ENCODE peak calls at places on chromosomes 12 and 14, in six cellular contexts. Q, U, F, D, H and M are unnamed samples.

GRCh38 chr14:24078146-24078545 is 6.8 kb downstream of the CPNE6 start:
- DNase-seq in Q (no peak), U (no peak), F (no peak), D (no peak), H (no peak), M (no peak)

GRCh38 chr12:96132819-96133218 is 61.4 kb upstream of the ELK3 start:
- DNase-seq in Q (no peak), U (no peak), F (peak), D (no peak), H (peak), M (no peak)

GRCh38 chr14:99256483-99256874 is 15.5 kb downstream of the BCL11B start:
- DNase-seq in Q (no peak), U (no peak), F (no peak), D (no peak), H (no peak), M (no peak)

GRCh38 chr12:57222286-57223190 is 5.9 kb downstream of the NXPH4 start:
- DNase-seq in Q (no peak), U (no peak), F (no peak), D (no peak), H (no peak), M (no peak)

GRCh38 chr12:93316623-93316971 is 61.1 kb upstream of the NUDT4 start:
- DNase-seq in Q (no peak), U (no peak), F (no peak), D (no peak), H (no peak), M (no peak)

GRCh38 chr12:120247621-120248030 is 17.9 kb downstream of the PXN start:
- DNase-seq in Q (no peak), U (no peak), F (no peak), D (peak), H (peak), M (no peak)

GRCh38 chr12:100404769-100405407 is 48.0 kb downstream of the SLC17A8 start:
- DNase-seq in Q (no peak), U (peak), F (peak), D (peak), H (peak), M (peak)

GRCh38 chr12:6074979-6075585 is 49.4 kb downstream of the VWF start:
- DNase-seq in Q (no peak), U (no peak), F (no peak), D (no peak), H (no peak), M (peak)

GRCh38 chr12:11649413-11650278 is at the start of gene ETV6:
- DNase-seq in Q (no peak), U (peak), F (peak), D (peak), H (peak), M (peak)

GRCh38 chr12:52817003-52817698 is 3.2 kb upstream of the KRT4 start:
- DNase-seq in Q (no peak), U (no peak), F (no peak), D (no peak), H (no peak), M (no peak)

GRCh38 chr12:41250748-41251147 is 62.6 kb downstream of the PDZRN4 start:
- DNase-seq in Q (no peak), U (no peak), F (peak), D (no peak), H (peak), M (no peak)

GRCh38 chr12:65891987-65892481 is 67.8 kb downstream of the HMGA2 start:
- DNase-seq in Q (peak), U (no peak), F (peak), D (peak), H (peak), M (no peak)

DNA sequence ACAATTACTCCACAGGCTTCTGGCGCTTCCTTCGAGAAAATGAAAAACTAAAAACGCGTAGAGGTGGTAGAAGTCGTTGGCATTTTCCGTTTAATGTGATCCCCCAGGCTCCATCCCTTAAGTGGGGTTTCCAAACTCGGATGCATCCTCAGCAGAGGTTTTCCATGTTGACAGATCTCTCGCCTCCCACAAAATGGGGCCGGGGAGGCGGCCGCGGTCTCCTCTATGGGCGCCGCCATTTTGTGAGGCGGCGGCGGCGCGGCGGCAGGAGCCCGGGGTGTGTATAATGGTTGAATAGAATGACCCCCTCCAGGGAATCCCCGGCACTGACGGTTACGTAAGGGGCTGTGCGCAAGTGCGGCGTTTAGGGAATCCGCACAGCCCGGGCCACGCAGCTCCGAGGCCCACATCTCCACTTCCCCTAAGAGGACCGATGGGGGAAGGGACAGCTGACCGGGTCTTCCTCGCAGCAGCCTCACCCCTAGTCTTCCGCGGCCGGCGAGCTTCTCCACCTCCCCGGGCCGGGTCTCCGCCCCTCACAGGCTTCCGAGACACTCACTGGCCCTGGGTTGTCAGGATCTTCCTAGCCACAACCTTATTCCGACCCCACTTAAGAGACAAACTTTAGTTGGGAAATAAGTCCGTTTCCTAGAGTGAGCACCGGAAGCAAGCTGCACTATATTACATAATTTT is 2.1 kb upstream of the ARID2 start:
- DNase-seq in Q (peak), U (peak), F (peak), D (peak), H (peak), M (peak)
- TF ChIP-seq CTCF in Q (no peak), U (no peak), F (no peak), D (no peak), H (no peak), M (no peak)

DNA sequence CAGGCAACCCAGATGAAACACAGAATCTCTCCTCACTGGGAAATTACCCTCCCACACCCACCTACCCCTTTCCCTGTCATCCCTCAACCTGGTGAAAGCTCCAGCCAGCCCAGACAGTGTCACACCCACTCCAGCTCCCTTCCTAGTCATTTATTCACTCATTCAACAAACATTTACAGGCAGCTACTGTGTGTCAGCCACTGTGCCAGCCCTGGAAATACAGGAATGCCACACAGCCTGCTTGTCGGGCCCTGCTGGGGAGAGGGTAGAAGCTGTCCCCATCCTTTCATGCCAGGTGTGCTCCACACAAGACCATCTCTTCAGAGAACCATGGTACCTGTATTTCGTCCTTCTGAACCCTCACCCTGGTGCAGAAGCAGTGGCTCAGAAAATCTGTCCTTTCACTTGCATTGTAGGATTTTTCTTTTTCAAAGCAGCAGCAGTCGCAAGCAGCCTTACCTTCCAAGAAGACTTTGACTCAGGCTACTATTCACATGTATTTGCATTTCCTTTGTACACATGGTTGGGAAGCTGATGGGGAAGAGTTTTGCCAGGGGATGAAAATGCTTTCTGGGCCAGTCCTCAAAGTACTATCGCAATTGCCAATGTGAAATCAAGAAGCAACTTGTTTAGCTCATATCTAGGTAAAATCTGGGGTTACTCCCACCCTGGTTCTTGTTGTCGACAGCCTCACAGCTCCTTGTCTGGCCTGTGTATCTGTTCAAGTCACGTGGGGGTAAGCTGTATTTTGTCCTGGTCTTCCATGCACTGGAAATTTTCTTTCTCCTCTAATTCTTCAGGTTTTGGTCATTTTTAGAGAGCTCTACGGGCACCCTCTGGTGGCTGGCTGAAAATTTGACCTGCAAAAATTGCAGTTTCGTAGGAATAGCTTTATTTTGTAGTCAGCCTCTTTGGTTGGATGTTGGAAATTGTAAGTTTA is 147.4 kb upstream of the EGLN3 start:
- DNase-seq in Q (no peak), U (no peak), F (peak), D (peak), H (peak), M (peak)
- TF ChIP-seq CTCF in Q (peak), U (peak), F (peak), D (peak), H (peak), M (peak)

GRCh38 chr14:94123868-94124267 is 5.5 kb downstream of the IFI27L2 start:
- DNase-seq in Q (peak), U (no peak), F (no peak), D (no peak), H (no peak), M (no peak)
- TF ChIP-seq CTCF in Q (no peak), U (no peak), F (no peak), D (no peak), H (no peak), M (no peak)

GRCh38 chr14:35234007-35234406 is 58.2 kb upstream of the PSMA6 start:
- DNase-seq in Q (no peak), U (no peak), F (no peak), D (no peak), H (peak), M (no peak)

GRCh38 chr14:35231207-35231755 is 60.9 kb upstream of the PSMA6 start:
- DNase-seq in Q (no peak), U (no peak), F (no peak), D (no peak), H (no peak), M (no peak)

GRCh38 chr14:35235840-35236239 is 56.3 kb upstream of the PSMA6 start:
- DNase-seq in Q (no peak), U (no peak), F (no peak), D (no peak), H (no peak), M (no peak)

GRCh38 chr14:35240233-35240632 is 51.9 kb upstream of the PSMA6 start:
- DNase-seq in Q (no peak), U (no peak), F (no peak), D (no peak), H (no peak), M (no peak)

GRCh38 chr14:35236806-35237205 is 55.4 kb upstream of the PSMA6 start:
- DNase-seq in Q (no peak), U (no peak), F (no peak), D (no peak), H (no peak), M (no peak)
- TF ChIP-seq CTCF in Q (no peak), U (no peak), F (no peak), D (no peak), H (no peak), M (no peak)

GRCh38 chr12:77065361-77066204 is at the start of gene E2F7:
- DNase-seq in Q (peak), U (peak), F (peak), D (peak), H (peak), M (peak)
- TF ChIP-seq CTCF in Q (no peak), U (no peak), F (no peak), D (no peak), H (no peak), M (no peak)

DNA sequence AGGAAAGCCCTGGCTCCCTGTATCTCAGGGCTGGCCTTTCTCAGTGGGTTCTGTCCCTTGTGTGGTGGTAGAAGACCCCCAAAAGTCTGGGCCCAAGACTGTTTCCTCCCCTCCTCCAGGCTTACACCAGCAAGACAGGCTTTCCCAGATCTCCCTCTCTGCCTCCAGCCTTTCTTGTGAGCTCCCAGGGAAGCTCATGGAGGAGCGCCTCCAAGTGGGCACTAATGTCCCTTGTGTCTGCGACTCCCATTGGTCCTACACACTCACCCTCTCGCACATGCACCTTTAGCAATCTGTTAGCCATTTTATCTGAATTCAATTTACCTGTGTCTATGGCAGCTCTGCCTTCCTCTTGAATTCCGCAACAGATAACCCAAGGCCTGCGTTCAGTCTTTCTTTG is 251.1 kb upstream of the CAND1 start:
- DNase-seq in Q (no peak), U (no peak), F (no peak), D (no peak), H (no peak), M (no peak)
- TF ChIP-seq CTCF in Q (no peak), U (peak), F (no peak), D (no peak), H (no peak), M (no peak)

DNA sequence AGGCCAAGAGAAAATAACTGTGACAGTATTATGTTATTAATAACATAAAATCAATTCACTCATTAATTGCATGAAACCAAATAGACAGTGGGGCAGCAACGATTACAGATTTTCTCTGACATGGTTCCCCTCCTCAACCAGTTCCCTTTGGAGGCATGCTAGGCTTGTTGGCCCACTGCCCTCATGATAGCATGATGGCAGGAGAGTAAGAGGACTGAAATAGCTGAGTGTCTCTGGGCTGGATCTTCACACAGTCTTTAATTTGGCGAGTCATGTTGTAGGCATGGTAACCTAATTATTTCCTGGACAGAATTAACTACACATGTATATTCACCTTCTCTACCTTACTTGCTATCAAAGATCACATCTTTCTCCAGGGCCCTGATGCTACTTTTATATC is 266.2 kb upstream of the PELI2 start:
- DNase-seq in Q (no peak), U (no peak), F (no peak), D (no peak), H (no peak), M (no peak)
- TF ChIP-seq CTCF in Q (no peak), U (no peak), F (no peak), D (no peak), H (no peak), M (no peak)

GRCh38 chr12:108236366-108236765 is 102.7 kb downstream of the CMKLR1 start:
- DNase-seq in Q (no peak), U (no peak), F (no peak), D (no peak), H (no peak), M (no peak)

GRCh38 chr12:108235231-108235959 is 103.7 kb downstream of the CMKLR1 start:
- DNase-seq in Q (no peak), U (no peak), F (no peak), D (no peak), H (no peak), M (no peak)

GRCh38 chr12:108239378-108239777 is 99.7 kb downstream of the CMKLR1 start:
- DNase-seq in Q (no peak), U (no peak), F (no peak), D (no peak), H (no peak), M (no peak)

GRCh38 chr12:108238474-108238873 is 100.6 kb downstream of the CMKLR1 start:
- DNase-seq in Q (no peak), U (no peak), F (no peak), D (no peak), H (no peak), M (no peak)

DNA sequence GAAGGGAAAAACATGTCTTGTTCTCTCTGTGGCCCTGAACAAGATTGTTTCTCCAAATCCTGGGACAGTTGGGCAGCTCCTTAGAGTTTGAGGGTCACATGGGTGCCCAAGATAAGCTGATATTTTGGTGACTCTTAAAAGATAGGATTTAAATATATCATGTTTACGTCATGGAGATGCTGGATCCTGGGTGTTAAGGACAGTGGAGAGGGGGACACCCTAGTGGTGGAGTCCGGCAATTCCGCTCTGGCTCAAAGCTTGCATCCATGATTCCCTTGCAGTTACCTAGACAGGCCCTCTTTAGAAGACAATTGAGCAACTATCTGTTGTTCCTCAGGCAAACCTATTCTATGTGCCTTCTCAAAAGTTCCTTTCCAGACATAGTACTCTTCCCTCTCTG is 101.8 kb downstream of the CMKLR1 start:
- DNase-seq in Q (no peak), U (no peak), F (peak), D (no peak), H (peak), M (no peak)
- TF ChIP-seq CTCF in Q (no peak), U (peak), F (peak), D (no peak), H (no peak), M (no peak)

DNA sequence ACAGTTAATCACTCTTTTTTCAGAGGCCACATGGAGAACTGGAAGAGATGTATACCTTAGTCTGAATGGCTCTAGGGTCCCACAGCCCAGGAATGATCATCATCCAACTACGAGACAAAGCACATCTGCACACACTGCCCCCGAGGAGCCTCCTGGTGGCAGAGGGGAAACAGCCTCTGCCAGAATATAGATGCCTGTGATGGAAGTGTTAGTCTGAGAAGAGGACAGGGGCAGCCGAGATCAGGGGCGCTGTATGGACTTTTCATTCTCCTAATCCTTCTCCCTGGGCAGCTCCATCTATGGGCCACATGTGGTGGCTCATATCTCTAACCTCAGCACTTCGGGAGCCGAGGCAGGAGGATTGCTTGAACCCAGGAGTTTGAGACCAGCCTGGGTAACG is 82.8 kb upstream of the CAPRIN2 start:
- DNase-seq in Q (no peak), U (no peak), F (no peak), D (no peak), H (no peak), M (no peak)
- TF ChIP-seq CTCF in Q (no peak), U (peak), F (no peak), D (no peak), H (no peak), M (no peak)